ENCODE peak calls at places on chromosomes 3 and 15, in nine cellular contexts. K is body of pancreas, Y is thyroid gland, L is neural progenitor cell, S is GM06990, N is IMR-90, J is cardiac muscle cell, M is fibroblast of lung, B is brain microvascular endothelial cell. E is an unnamed sample.

GRCh38 chr3:50120364-50121095 is 31.8 kb downstream of the RBM5 start:
- DNase-seq in Y (no peak), N (no peak), B (no peak), M (no peak), L (no peak), K (no peak), J (no peak), S (no peak), E (no peak)

GRCh38 chr3:151135548-151136337 is 50.3 kb downstream of the MED12L start:
- DNase-seq in B (no peak), Y (peak), N (no peak), J (no peak), L (no peak), M (no peak), K (peak), S (no peak), E (no peak)

GRCh38 chr15:88255496-88256171 is 905 bp downstream of the NTRK3 start:
- DNase-seq in J (peak), M (peak), Y (peak), L (peak), N (peak), S (no peak), K (peak), B (peak), E (no peak)

GRCh38 chr15:48603922-48604321 is 41.6 kb downstream of the FBN1 start:
- DNase-seq in S (no peak), B (no peak), M (no peak), J (no peak), Y (no peak), K (no peak), L (no peak), N (no peak), E (no peak)

GRCh38 chr3:186590580-186591296 is 20.2 kb downstream of the DNAJB11 start:
- DNase-seq in S (no peak), B (no peak), L (no peak), J (peak), Y (no peak), N (no peak), M (no peak), K (no peak), E (no peak)

GRCh38 chr3:144187531-144188230 is 216.1 kb downstream of the DIPK2A start:
- DNase-seq in Y (no peak), N (peak), L (no peak), B (no peak), K (no peak), S (no peak), J (peak), M (peak), E (peak)

GRCh38 chr3:129428020-129428381 is 435 bp downstream of the EFCAB12 start:
- DNase-seq in S (no peak), L (no peak), Y (no peak), K (no peak), N (no peak), J (no peak), B (no peak), M (peak), E (no peak)

GRCh38 chr3:184241447-184242296 is 7.1 kb downstream of the ALG3 start:
- DNase-seq in B (no peak), M (peak), N (peak), L (no peak), J (peak), Y (peak), S (no peak), K (peak), E (no peak)

GRCh38 chr3:121269389-121269788 is 276.4 kb downstream of the POLQ start:
- DNase-seq in B (no peak), Y (no peak), L (no peak), J (no peak), N (no peak), S (no peak), K (no peak), M (no peak), E (no peak)

GRCh38 chr3:73718326-73719110 is 93.8 kb upstream of the PDZRN3 start:
- DNase-seq in N (no peak), M (no peak), K (no peak), L (peak), J (no peak), B (no peak), Y (no peak), S (no peak), E (no peak)

GRCh38 chr15:82165948-82166376 is 96.6 kb downstream of the EFL1 start:
- DNase-seq in L (no peak), S (no peak), B (no peak), K (no peak), Y (no peak), J (peak), N (peak), M (peak), E (peak)

GRCh38 chr15:75727851-75728715 is 15.4 kb upstream of the CSPG4 start:
- DNase-seq in K (peak), L (peak), N (no peak), B (no peak), Y (peak), S (no peak), M (no peak), J (peak), E (no peak)

GRCh38 chr3:112167758-112168157 is 34.7 kb upstream of the GCSAM start:
- DNase-seq in K (no peak), M (no peak), B (no peak), Y (no peak), J (no peak), S (peak), N (no peak), L (no peak), E (no peak)

GRCh38 chr15:78810003-78810376 is 1.3 kb downstream of the ADAMTS7 start:
- DNase-seq in M (no peak), N (no peak), S (no peak), J (no peak), Y (no peak), L (no peak), B (peak), K (no peak), E (no peak)

GRCh38 chr3:25468866-25469319 is 40.8 kb downstream of the RARB start:
- DNase-seq in L (peak), M (peak), N (no peak), B (peak), Y (peak), K (peak), S (no peak), J (peak), E (no peak)

GRCh38 chr3:167483708-167484475 is 10.1 kb upstream of the SERPINI2 start:
- DNase-seq in S (no peak), B (no peak), K (no peak), N (no peak), M (no peak), Y (no peak), L (no peak), J (no peak), E (no peak)

DNA sequence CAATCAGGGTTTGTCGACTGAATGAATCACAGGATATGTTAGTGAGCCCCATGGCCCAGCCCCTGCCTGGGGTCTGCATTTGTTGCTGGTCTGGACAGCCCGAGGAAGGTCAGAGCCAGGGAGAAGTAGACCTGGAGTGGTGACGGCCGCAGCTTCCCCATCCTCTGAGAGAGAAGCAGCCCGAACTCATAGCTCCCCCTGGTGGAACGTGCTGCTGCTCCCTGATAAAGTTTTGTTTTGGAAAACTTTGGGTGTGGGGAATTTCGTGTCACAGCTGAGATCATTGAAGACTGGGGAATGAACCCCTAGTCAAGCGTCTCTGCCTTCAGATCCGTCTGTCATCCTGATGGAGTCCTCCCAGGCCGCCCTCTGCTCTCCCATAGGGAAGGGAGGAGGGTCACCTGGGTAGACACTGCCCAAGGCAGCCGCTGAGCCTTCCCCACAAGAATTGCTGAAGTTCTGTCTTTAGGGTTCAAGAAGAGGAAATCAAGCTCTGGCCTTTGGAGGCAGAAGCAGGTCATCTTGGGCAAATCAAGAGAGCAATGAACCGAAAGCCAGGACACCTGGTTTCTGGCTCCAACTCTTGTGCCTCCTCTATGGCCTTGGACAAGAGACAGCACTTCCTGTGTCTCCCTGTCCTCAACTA is 60.5 kb downstream of the GLDN start:
- DNase-seq in M (peak), N (peak), K (peak), J (peak), B (peak), L (peak), Y (peak), S (no peak), E (no peak)
- TF ChIP-seq CTCF in M (peak), N (peak), K (peak), J (peak), B (peak), L (peak), Y (peak), S (peak), E (peak)

DNA sequence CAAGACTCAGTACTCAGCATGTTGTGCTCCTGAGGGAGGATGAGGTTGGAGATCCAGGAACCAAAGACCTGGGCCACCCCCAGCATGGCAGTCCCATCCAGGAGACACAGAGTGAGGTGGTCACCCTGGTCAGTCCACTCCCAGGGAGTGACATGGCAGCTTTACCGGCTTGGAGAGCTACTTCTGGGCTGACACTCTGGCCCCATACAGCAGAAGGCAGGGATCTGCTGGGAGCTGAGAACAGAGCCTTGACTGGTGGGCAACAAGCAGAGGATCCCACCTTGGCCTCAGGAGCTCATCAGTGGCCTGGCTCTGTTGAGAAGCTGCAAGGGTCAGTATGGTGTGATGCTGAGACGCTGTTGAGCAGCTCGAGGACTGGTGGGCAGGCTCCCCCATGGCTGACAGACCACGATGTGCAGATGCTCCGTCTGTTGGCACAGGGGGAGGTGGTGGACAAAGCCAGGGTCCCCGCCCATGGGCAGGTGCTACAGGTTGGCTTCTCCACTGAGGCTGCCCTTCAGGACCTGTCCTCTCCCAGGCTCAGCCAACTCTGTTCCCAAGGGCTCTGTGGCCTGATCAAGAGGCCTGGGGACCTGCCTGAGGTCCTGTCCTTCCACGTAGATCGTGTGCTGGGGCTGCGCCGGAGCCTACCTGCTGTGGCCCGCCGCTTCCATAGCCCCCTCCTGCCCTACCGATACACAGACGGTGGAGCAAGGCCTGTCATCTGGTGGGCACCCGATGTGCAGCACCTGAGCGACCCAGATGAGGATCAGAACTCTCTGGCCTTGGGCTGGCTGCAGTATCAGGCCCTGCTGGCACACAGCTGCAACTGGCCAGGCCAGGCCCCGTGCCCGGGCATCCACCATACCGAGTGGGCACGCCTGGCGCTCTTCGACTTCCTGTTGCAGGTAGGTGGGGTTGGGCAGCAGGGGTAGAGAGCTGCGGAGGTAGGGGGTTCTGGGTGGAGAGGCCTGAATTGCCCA is 53.8 kb downstream of the GASK1A start:
- DNase-seq in B (no peak), S (no peak), K (no peak), J (no peak), L (no peak), M (no peak), Y (no peak), N (no peak), E (no peak)
- H3K4me3 ChIP-seq in B (no peak), S (no peak), K (no peak), J (no peak), L (no peak), M (no peak), Y (no peak), N (no peak), E (no peak)

DNA sequence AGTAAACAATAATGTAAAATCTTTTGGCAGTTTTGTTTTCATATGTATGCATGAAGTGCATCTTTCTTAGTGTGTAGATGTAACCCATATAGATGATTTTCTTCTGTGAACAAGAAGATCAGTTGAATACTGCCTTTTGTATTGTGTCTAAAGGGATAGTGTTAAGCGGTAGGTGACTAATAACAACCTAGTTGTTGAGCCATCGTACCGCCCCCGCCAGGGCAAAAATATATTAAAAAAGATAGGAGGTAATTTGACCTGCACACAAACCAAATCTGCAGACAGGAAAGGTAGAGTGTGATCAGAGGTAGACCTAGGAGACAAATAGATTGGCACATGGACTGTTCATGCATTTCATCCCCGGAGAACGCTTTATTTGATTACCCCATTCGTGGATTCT is 3.3 kb upstream of the GMNC start:
- DNase-seq in M (no peak), Y (no peak), S (no peak), K (peak), J (no peak), B (no peak), L (no peak), N (no peak), E (no peak)
- TF ChIP-seq CTCF in M (no peak), Y (no peak), S (no peak), K (peak), J (no peak), B (peak), L (peak), N (no peak), E (no peak)

GRCh38 chr15:52943746-52944145 is 153.6 kb upstream of the ONECUT1 start:
- DNase-seq in N (no peak), Y (no peak), M (no peak), L (no peak), J (no peak), B (no peak), S (no peak), K (no peak), E (no peak)
- H3K4me3 ChIP-seq in N (no peak), Y (no peak), M (no peak), L (no peak), J (no peak), B (no peak), S (no peak), K (no peak), E (no peak)

DNA sequence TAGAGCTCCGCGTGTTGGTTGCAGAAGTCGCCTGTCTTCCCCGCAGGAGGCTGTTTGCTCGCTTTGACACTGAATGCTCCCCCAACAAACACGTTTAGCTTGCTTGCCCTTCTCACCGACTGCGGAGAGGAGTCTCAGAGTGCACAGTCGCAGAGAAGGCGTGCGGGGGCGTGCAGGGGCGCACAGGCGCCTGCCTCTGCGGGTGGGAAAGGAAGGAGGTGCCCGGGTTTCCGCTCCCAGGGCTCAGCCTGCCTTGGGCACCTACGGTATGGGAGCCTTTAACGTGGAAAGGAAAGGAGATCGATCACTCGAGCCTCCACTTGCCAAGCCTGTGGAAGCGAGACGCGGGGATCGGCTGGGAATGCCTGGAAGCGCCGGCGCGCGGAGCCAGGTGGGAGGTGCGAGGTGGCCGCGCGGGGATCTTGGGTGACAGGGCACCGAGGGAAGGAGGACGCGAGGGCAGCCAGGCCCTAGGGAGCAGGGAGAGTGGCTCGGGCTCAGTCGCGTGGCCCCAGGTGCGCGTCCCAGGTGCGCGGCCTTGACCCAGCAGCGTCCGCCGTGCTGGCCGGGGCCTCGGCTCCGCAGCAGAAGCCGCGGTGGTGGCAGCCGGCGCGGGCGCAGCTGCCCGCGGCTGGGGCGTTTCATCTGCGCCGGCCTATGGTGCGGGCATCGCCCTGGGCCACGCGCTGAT is at the start of gene FAN1:
- DNase-seq in L (peak), J (peak), M (peak), N (peak), S (peak), Y (peak), K (peak), B (peak), E (peak)
- TF ChIP-seq CTCF in L (no peak), J (no peak), M (no peak), N (no peak), S (no peak), Y (no peak), K (no peak), B (no peak), E (no peak)

E was measured in HFF-Myc.